ENCODE peak calls at places on chromosomes 3 and 15, in ten cellular contexts. T, B, Q, Y, P, R, N, S, H and M are unnamed samples.

GRCh38 chr15:36999778-37000177 is 100.6 kb downstream of the MEIS2 start:
- DNase-seq in S (no peak), H (no peak), N (no peak), Y (no peak), T (no peak), P (no peak), Q (no peak), B (no peak), R (no peak), M (no peak)

GRCh38 chr3:59127071-59127470 is 77.2 kb upstream of the CFAP20DC start:
- DNase-seq in H (no peak), S (no peak), N (no peak), Q (no peak), T (peak), Y (peak), R (no peak), B (no peak), P (no peak), M (no peak)

GRCh38 chr15:51600114-51600513 is 22.5 kb downstream of the DMXL2 start:
- DNase-seq in B (no peak), P (no peak), H (no peak), S (no peak), Y (no peak), Q (no peak), N (no peak), T (no peak), R (peak), M (no peak)

GRCh38 chr3:131491084-131491483 is 11.7 kb downstream of the MRPL3 start:
- DNase-seq in Y (no peak), R (no peak), B (no peak), Q (no peak), P (no peak), H (no peak), S (no peak), T (no peak), N (no peak), M (no peak)

GRCh38 chr3:71132995-71133730 is 450.4 kb downstream of the FOXP1 start:
- DNase-seq in Q (no peak), B (no peak), R (no peak), S (peak), Y (no peak), H (no peak), P (no peak), T (no peak), N (no peak), M (no peak)

GRCh38 chr3:102105113-102105642 is 255.9 kb downstream of the NFKBIZ start:
- DNase-seq in H (no peak), T (no peak), S (no peak), P (no peak), Q (no peak), Y (no peak), N (no peak), R (no peak), B (no peak), M (no peak)

GRCh38 chr3:122564155-122564912 is at the start of the genes DTX3L and PARP9:
- DNase-seq in H (peak), R (peak), Q (peak), S (peak), P (peak), N (peak), T (peak), Y (peak), B (peak), M (peak)

GRCh38 chr3:100002599-100003350 is 111.5 kb downstream of the FILIP1L start:
- DNase-seq in T (peak), N (no peak), P (no peak), R (peak), H (no peak), Y (peak), B (peak), Q (no peak), S (no peak), M (no peak)

GRCh38 chr15:70426065-70426821 is 328.5 kb upstream of the TLE3 start:
- DNase-seq in T (no peak), B (no peak), S (no peak), Y (peak), P (no peak), N (no peak), Q (no peak), R (no peak), H (no peak), M (no peak)

GRCh38 chr3:188627652-188628051 is 473.7 kb downstream of the LPP start:
- DNase-seq in H (no peak), T (peak), Y (peak), P (no peak), S (no peak), N (no peak), R (no peak), B (no peak), Q (no peak), M (no peak)

GRCh38 chr15:74709011-74709410 is 13.2 kb upstream of the EDC3 start:
- DNase-seq in S (no peak), T (peak), B (no peak), N (no peak), H (no peak), Q (no peak), Y (no peak), R (no peak), P (no peak), M (no peak)

GRCh38 chr3:135982922-135983581 is 17.5 kb downstream of the PPP2R3A start:
- DNase-seq in Y (no peak), N (no peak), Q (no peak), H (no peak), S (no peak), P (no peak), B (no peak), R (no peak), T (no peak), M (no peak)

GRCh38 chr3:172040078-172040975 is 949 bp downstream of the FNDC3B start:
- DNase-seq in N (peak), S (peak), B (peak), Q (peak), P (peak), H (peak), Y (peak), R (peak), T (peak), M (peak)
- TF ChIP-seq CTCF in N (peak), S (no peak), B (peak), Q (peak), P (peak), H (peak), Y (peak), R (peak), T (peak), M (peak)

GRCh38 chr15:28977377-28978010 is 91.7 kb downstream of the APBA2 start:
- DNase-seq in Q (no peak), Y (peak), P (no peak), T (peak), N (peak), B (no peak), H (no peak), R (no peak), S (no peak), M (no peak)

GRCh38 chr15:28978661-28979060 is 92.9 kb downstream of the APBA2 start:
- DNase-seq in H (no peak), Y (no peak), S (no peak), P (no peak), T (no peak), N (no peak), Q (no peak), B (no peak), R (no peak), M (no peak)

GRCh38 chr15:28974142-28974541 is 88.4 kb downstream of the APBA2 start:
- DNase-seq in B (no peak), T (no peak), P (no peak), Y (no peak), H (no peak), N (no peak), S (no peak), R (no peak), Q (no peak), M (no peak)

GRCh38 chr15:28978011-28978378 is 92.2 kb downstream of the APBA2 start:
- DNase-seq in Y (no peak), H (no peak), Q (no peak), T (no peak), S (no peak), R (no peak), B (no peak), P (no peak), N (no peak), M (no peak)

DNA sequence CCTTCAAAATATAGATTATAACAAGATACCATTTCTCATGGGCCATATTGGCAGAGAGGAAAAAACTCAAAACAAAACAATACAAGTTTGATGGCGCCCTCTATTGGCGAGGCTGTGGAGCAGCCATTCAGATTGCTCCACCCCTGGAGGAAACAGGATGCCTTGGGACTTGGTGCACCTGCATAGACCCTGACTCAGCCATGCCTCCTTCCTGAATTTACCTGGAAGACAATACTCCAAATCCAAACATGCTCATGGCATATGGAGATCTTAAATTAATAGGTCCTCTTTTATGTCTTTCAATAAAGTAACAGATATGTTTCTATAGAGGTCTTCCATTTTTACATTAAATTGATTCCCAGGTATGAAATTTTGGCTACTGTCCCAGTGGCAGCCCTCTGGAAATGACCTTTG is 90.0 kb downstream of the APBA2 start:
- DNase-seq in T (peak), R (peak), B (no peak), H (peak), S (peak), Y (peak), N (no peak), P (no peak), Q (peak), M (peak)
- TF ChIP-seq CTCF in T (peak), R (peak), B (peak), H (peak), S (peak), Y (peak), N (peak), P (peak), Q (peak), M (peak)

GRCh38 chr15:65068436-65068835 is 645 bp upstream of the RASL12 start:
- DNase-seq in R (no peak), Y (no peak), H (no peak), P (no peak), N (no peak), Q (no peak), B (no peak), T (no peak), S (no peak), M (no peak)

GRCh38 chr15:65067645-65068416 is at the start of gene RASL12:
- DNase-seq in P (no peak), Q (no peak), T (no peak), R (no peak), H (peak), S (peak), N (no peak), B (no peak), Y (peak), M (no peak)

GRCh38 chr15:65066635-65067333 is 1.0 kb downstream of the RASL12 start:
- DNase-seq in Q (no peak), N (peak), R (no peak), Y (no peak), H (peak), B (no peak), S (peak), T (no peak), P (peak), M (no peak)

GRCh38 chr15:65067334-65067644 is 502 bp downstream of the RASL12 start:
- DNase-seq in S (no peak), N (no peak), Y (no peak), H (no peak), B (no peak), R (no peak), T (no peak), P (no peak), Q (no peak), M (no peak)

DNA sequence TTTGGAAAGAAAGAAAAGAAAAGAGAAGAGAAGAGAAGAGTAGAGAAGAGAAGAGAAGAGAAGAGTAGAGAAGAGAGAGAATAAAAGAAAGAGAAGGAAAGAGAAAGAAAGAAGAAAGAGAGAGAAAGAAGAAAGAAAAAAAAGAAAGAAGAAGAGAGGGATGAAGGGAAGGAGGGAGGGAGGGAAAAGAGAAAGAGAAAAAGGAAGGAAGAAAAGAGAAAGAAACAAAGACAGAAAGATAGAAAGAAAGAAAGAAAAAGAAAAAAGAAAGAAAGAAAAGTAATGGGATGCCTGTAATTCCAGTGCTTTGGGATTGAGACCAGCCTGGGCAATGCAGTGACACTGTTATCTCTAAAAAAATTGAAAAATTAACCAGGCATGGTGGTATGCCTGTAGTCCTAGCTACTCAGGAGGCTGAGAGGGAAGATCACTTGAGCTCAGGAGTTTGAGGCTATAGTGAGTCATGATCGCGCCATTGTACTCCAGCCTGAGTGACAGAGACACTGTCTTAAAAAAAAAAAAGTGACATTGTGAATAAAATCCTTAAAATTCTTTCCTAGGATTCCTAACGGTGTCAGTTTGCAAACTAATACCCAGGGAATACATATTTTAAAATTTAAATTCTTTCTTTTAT is 1.7 kb downstream of the RASL12 start:
- DNase-seq in H (no peak), N (no peak), P (no peak), Y (no peak), S (no peak), R (no peak), T (no peak), Q (no peak), B (no peak), M (no peak)
- TF ChIP-seq CTCF in H (no peak), N (no peak), P (no peak), Y (no peak), S (no peak), R (no peak), T (no peak), Q (no peak), B (no peak), M (no peak)

GRCh38 chr3:61919371-61919770 is 358.0 kb downstream of the PTPRG start:
- DNase-seq in S (no peak), Q (no peak), Y (no peak), N (no peak), H (peak), R (no peak), T (no peak), P (no peak), B (no peak), M (no peak)
- TF ChIP-seq CTCF in S (no peak), Q (no peak), Y (no peak), N (no peak), H (peak), R (no peak), T (no peak), P (no peak), B (peak), M (no peak)

DNA sequence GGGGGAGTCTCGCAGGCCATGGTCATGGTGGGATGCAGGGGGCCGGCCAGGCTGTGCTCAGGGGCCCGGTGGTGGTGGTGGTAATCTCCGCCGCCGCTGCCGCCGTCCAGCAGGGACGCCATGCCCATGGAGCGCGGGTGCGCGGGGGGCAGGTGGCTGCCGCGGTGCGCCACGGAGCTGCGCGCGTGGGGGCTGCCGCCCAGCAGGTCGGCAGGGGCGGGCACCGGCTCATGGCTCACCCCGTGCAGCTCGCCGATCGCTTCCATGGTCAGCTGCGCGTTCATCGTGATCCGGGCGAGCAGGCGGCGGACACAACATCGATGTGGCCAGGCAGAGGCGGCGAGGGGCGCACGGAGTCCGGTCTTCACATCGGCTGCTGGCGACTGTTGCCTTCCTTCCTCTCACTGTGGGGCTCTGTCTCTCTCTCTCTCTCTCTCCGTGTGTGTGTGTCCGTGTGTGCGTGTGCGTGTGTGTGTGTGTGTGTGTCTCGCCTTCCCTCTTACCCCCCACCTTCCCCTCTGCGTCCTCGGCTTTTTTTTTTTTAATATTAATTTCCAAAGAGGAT is 453 bp downstream of the ONECUT1 start:
- DNase-seq in B (no peak), R (peak), H (peak), T (peak), Y (no peak), Q (no peak), N (no peak), S (peak), P (no peak), M (peak)
- TF ChIP-seq CTCF in B (no peak), R (no peak), H (no peak), T (no peak), Y (no peak), Q (no peak), N (no peak), S (no peak), P (no peak), M (no peak)

DNA sequence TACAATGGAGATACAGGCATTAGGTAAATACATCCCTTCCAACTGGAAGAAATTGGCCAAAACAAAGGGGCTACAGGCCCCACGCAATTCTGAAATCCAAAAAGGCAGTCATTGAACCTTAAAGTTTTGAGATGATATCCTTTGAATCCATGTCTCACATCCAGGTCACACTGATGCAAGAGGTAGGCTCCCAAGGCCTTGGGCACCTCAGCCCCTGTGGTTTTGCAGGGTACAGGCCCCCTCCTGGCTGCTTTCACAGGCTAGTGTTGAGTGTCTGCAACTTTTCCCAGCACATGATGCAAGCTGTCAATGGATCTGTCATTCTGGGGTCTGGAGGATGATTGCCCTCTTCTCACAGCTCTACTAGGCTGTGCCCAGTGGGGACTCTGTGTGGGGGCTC is 766.7 kb downstream of the ZBBX start:
- DNase-seq in N (no peak), B (no peak), S (no peak), Q (no peak), T (no peak), P (no peak), Y (no peak), R (no peak), H (no peak), M (no peak)
- TF ChIP-seq CTCF in N (no peak), B (no peak), S (no peak), Q (no peak), T (no peak), P (no peak), Y (no peak), R (no peak), H (no peak), M (no peak)